ENCODE peak calls at places on chromosome 9, in four cellular contexts. A is activated T-cell treated with anti-CD3 and anti-CD28 coated beads, Interleukin-2, amount 50 U/mL, for 72 hours; R is kidney tubule cell; U is CD4-positive, alpha-beta T cell. I is an unnamed sample.

GRCh38 chr9:133680250-133680975 is 44.2 kb downstream of the DBH start:
- DNase-seq in U (no peak), R (no peak), A (no peak), I (no peak)

GRCh38 chr9:120109242-120109641 is 470.7 kb downstream of the CDK5RAP2 start:
- DNase-seq in U (no peak), R (no peak), A (no peak), I (no peak)

GRCh38 chr9:112864982-112865381 is 25.7 kb downstream of the SLC46A2 start:
- DNase-seq in A (no peak), R (no peak), U (no peak), I (no peak)

GRCh38 chr9:116156621-116157314 is 3.2 kb downstream of the PAPPA start:
- DNase-seq in R (peak), U (no peak), A (no peak), I (no peak)

GRCh38 chr9:93906182-93906880 is 48.8 kb downstream of the BARX1 start:
- DNase-seq in U (no peak), R (no peak), A (no peak), I (no peak)

GRCh38 chr9:87644659-87645058 is 81.3 kb upstream of the CTSL start:
- DNase-seq in R (no peak), U (no peak), A (no peak), I (no peak)

GRCh38 chr9:123866497-123866896 is 63.4 kb downstream of the DENND1A start:
- DNase-seq in R (no peak), U (no peak), A (no peak), I (no peak)

GRCh38 chr9:90827181-90827866 is 25.7 kb downstream of the SYK start:
- DNase-seq in U (no peak), A (no peak), R (no peak), I (no peak)

GRCh38 chr9:125025584-125025983 is 84.7 kb upstream of the GOLGA1 start:
- DNase-seq in R (no peak), U (no peak), A (no peak), I (no peak)

GRCh38 chr9:114214181-114214580 is 58.8 kb downstream of the COL27A1 start:
- DNase-seq in U (no peak), R (peak), A (no peak), I (no peak)

GRCh38 chr9:106146066-106146840 is 451.9 kb downstream of the TMEM38B start:
- DNase-seq in U (no peak), R (no peak), A (no peak), I (no peak)

GRCh38 chr9:122004589-122004988 is 88.5 kb downstream of the TTLL11 start:
- DNase-seq in R (no peak), U (no peak), A (no peak), I (no peak)

GRCh38 chr9:89661391-89661949 is 56.7 kb downstream of the GADD45G start:
- DNase-seq in R (peak), U (no peak), A (no peak), I (no peak)

GRCh38 chr9:29866556-29866955 is 2293.3 kb upstream of the C9orf72 start:
- DNase-seq in A (no peak), R (peak), U (no peak), I (no peak)

I was measured in activated T-helper 1 cell treated with anti-CD3 and anti-CD28 coated beads, Interleukin-12 subunit alpha, Interleukin-12 subunit beta, Interleukin-2, Interleukin-4 antibody, amounts not matched to agents 30 ng/mL and 10 ng/mL and 1 ng/mL, durations not matched to agents 14 hours and 24 hours and 36 hours.